ENCODE peak calls at places on chromosome 10, in four cellular contexts. One of them, this sample, is unnamed.

GRCh38 chr10:89783406-89783805 is 82.0 kb downstream of the KIF20B start:
- DNase-seq in Right ventricle myocardium superior: no peak
- DNase-seq in RKO: no peak
- DNase-seq in mucosa of gallbladder: no peak
- DNase-seq in this sample: no peak

GRCh38 chr10:5965266-5965665 is 12.1 kb downstream of the IL15RA start:
- DNase-seq in Right ventricle myocardium superior: no peak
- DNase-seq in RKO: no peak
- DNase-seq in mucosa of gallbladder: peak
- DNase-seq in this sample: no peak

GRCh38 chr10:613217-613616 is 76.3 kb downstream of the DIP2C start:
- DNase-seq in Right ventricle myocardium superior: no peak
- DNase-seq in RKO: no peak
- DNase-seq in mucosa of gallbladder: peak
- DNase-seq in this sample: no peak

GRCh38 chr10:54703086-54703485 is 97.9 kb downstream of the PCDH15 start:
- DNase-seq in Right ventricle myocardium superior: no peak
- DNase-seq in RKO: no peak
- DNase-seq in mucosa of gallbladder: no peak
- DNase-seq in this sample: no peak

GRCh38 chr10:101857802-101858476 is 14.3 kb upstream of the KCNIP2 start:
- DNase-seq in Right ventricle myocardium superior: no peak
- DNase-seq in RKO: no peak
- DNase-seq in mucosa of gallbladder: no peak
- DNase-seq in this sample: no peak

GRCh38 chr10:89556590-89556989 is 21.2 kb upstream of the SLC16A12 start:
- DNase-seq in Right ventricle myocardium superior: no peak
- DNase-seq in RKO: no peak
- DNase-seq in mucosa of gallbladder: no peak
- DNase-seq in this sample: no peak

GRCh38 chr10:104277785-104278184 is 8.8 kb downstream of the GSTO2 start:
- DNase-seq in Right ventricle myocardium superior: no peak
- DNase-seq in RKO: no peak
- DNase-seq in mucosa of gallbladder: peak
- DNase-seq in this sample: no peak

GRCh38 chr10:119670717-119671116 is 19.5 kb downstream of the BAG3 start:
- DNase-seq in Right ventricle myocardium superior: no peak
- DNase-seq in RKO: no peak
- DNase-seq in mucosa of gallbladder: no peak
- DNase-seq in this sample: no peak

GRCh38 chr10:90652519-90652918 is 205.3 kb downstream of the HTR7 start:
- DNase-seq in Right ventricle myocardium superior: no peak
- DNase-seq in RKO: peak
- DNase-seq in mucosa of gallbladder: no peak
- DNase-seq in this sample: no peak

GRCh38 chr10:77504870-77505257 is 132.7 kb downstream of the KCNMA1 start:
- DNase-seq in Right ventricle myocardium superior: no peak
- DNase-seq in RKO: peak
- DNase-seq in mucosa of gallbladder: no peak
- DNase-seq in this sample: peak

GRCh38 chr10:12048547-12048946 is 5.9 kb upstream of the UPF2 start:
- DNase-seq in Right ventricle myocardium superior: no peak
- DNase-seq in RKO: no peak
- DNase-seq in mucosa of gallbladder: no peak
- DNase-seq in this sample: no peak

GRCh38 chr10:35640474-35640873 is 1.6 kb downstream of the FZD8 start:
- DNase-seq in Right ventricle myocardium superior: peak
- DNase-seq in RKO: no peak
- DNase-seq in mucosa of gallbladder: peak
- DNase-seq in this sample: peak

GRCh38 chr10:96089116-96089515 is 41.0 kb upstream of the ZNF518A start:
- DNase-seq in Right ventricle myocardium superior: no peak
- DNase-seq in RKO: no peak
- DNase-seq in mucosa of gallbladder: no peak
- DNase-seq in this sample: no peak

GRCh38 chr10:69348824-69349541 is 67.7 kb downstream of the TACR2 start:
- DNase-seq in Right ventricle myocardium superior: peak
- DNase-seq in RKO: peak
- DNase-seq in mucosa of gallbladder: no peak
- DNase-seq in this sample: no peak

GRCh38 chr10:124677871-124678565 is 66.2 kb downstream of the FAM53B start:
- DNase-seq in Right ventricle myocardium superior: peak
- DNase-seq in RKO: no peak
- DNase-seq in mucosa of gallbladder: no peak
- DNase-seq in this sample: no peak

GRCh38 chr10:46523119-46523880 is 33.2 kb downstream of the GPRIN2 start:
- DNase-seq in Right ventricle myocardium superior: no peak
- DNase-seq in RKO: no peak
- DNase-seq in mucosa of gallbladder: peak
- DNase-seq in this sample: no peak

GRCh38 chr10:47175181-47176080 is 124.6 kb upstream of the GDF10 start:
- DNase-seq in Right ventricle myocardium superior: no peak
- DNase-seq in RKO: no peak
- DNase-seq in mucosa of gallbladder: no peak
- DNase-seq in this sample: peak

GRCh38 chr10:1206601-1207000 is 150.4 kb downstream of the WDR37 start:
- DNase-seq in Right ventricle myocardium superior: no peak
- DNase-seq in RKO: no peak
- DNase-seq in mucosa of gallbladder: no peak
- DNase-seq in this sample: no peak

GRCh38 chr10:69512901-69513300 is 60.3 kb downstream of the NEUROG3 start:
- DNase-seq in Right ventricle myocardium superior: no peak
- DNase-seq in RKO: no peak
- DNase-seq in mucosa of gallbladder: no peak
- DNase-seq in this sample: no peak

GRCh38 chr10:6134099-6134880 is 45.5 kb downstream of the RBM17 start:
- DNase-seq in Right ventricle myocardium superior: no peak
- DNase-seq in RKO: no peak
- DNase-seq in mucosa of gallbladder: no peak
- DNase-seq in this sample: no peak

GRCh38 chr10:60962946-60963345 is 19.0 kb upstream of the RHOBTB1 start:
- DNase-seq in Right ventricle myocardium superior: no peak
- DNase-seq in RKO: no peak
- DNase-seq in mucosa of gallbladder: no peak
- DNase-seq in this sample: no peak

GRCh38 chr10:75508239-75508813 is 76.9 kb downstream of the LRMDA start:
- DNase-seq in Right ventricle myocardium superior: no peak
- DNase-seq in RKO: peak
- DNase-seq in mucosa of gallbladder: no peak
- DNase-seq in this sample: no peak

GRCh38 chr10:97184971-97185325 is 811 bp downstream of the SLIT1 start:
- DNase-seq in Right ventricle myocardium superior: no peak
- DNase-seq in RKO: no peak
- DNase-seq in mucosa of gallbladder: no peak
- DNase-seq in this sample: no peak

GRCh38 chr10:99854860-99855259 is 72.4 kb downstream of the ABCC2 start:
- DNase-seq in Right ventricle myocardium superior: no peak
- DNase-seq in RKO: peak
- DNase-seq in mucosa of gallbladder: peak
- DNase-seq in this sample: peak

GRCh38 chr10:81838950-81839349 is 36.0 kb upstream of the NRG3 start:
- DNase-seq in Right ventricle myocardium superior: no peak
- DNase-seq in RKO: no peak
- DNase-seq in mucosa of gallbladder: no peak
- DNase-seq in this sample: peak

GRCh38 chr10:87626422-87626892 is 33.2 kb upstream of the PAPSS2 start:
- DNase-seq in Right ventricle myocardium superior: no peak
- DNase-seq in RKO: no peak
- DNase-seq in mucosa of gallbladder: no peak
- DNase-seq in this sample: no peak

GRCh38 chr10:13989616-13990015 is 341.1 kb downstream of the FRMD4A start:
- DNase-seq in Right ventricle myocardium superior: no peak
- DNase-seq in RKO: no peak
- DNase-seq in mucosa of gallbladder: no peak
- DNase-seq in this sample: no peak

GRCh38 chr10:49170632-49171325 is 17.4 kb downstream of the TMEM273 start:
- DNase-seq in Right ventricle myocardium superior: no peak
- DNase-seq in RKO: no peak
- DNase-seq in mucosa of gallbladder: no peak
- DNase-seq in this sample: no peak

GRCh38 chr10:30353851-30354250 is 4.8 kb upstream of the MTPAP start:
- DNase-seq in Right ventricle myocardium superior: no peak
- DNase-seq in RKO: peak
- DNase-seq in mucosa of gallbladder: no peak
- DNase-seq in this sample: no peak

GRCh38 chr10:53107711-53108110 is 335.1 kb upstream of the MBL2 start:
- DNase-seq in Right ventricle myocardium superior: no peak
- DNase-seq in RKO: no peak
- DNase-seq in mucosa of gallbladder: no peak
- DNase-seq in this sample: no peak

GRCh38 chr10:12235796-12236195 is 39.8 kb downstream of the CDC123 start:
- DNase-seq in Right ventricle myocardium superior: no peak
- DNase-seq in RKO: no peak
- DNase-seq in mucosa of gallbladder: no peak
- DNase-seq in this sample: no peak

GRCh38 chr10:3389093-3389492 is 216.5 kb upstream of the PITRM1 start:
- DNase-seq in Right ventricle myocardium superior: no peak
- DNase-seq in RKO: no peak
- DNase-seq in mucosa of gallbladder: no peak
- DNase-seq in this sample: no peak

GRCh38 chr10:8052344-8052969 is 2.0 kb upstream of the GATA3 start:
- DNase-seq in Right ventricle myocardium superior: no peak
- DNase-seq in RKO: no peak
- DNase-seq in mucosa of gallbladder: no peak
- DNase-seq in this sample: no peak

GRCh38 chr10:62492012-62492869 is 118.1 kb downstream of the ZNF365 start:
- DNase-seq in Right ventricle myocardium superior: no peak
- DNase-seq in RKO: peak
- DNase-seq in mucosa of gallbladder: no peak
- DNase-seq in this sample: no peak

GRCh38 chr10:44293842-44294241 is 91.1 kb downstream of the CXCL12 start:
- DNase-seq in Right ventricle myocardium superior: peak
- DNase-seq in RKO: no peak
- DNase-seq in mucosa of gallbladder: peak
- DNase-seq in this sample: no peak

GRCh38 chr10:34286136-34286739 is 528.9 kb downstream of the PARD3 start:
- DNase-seq in Right ventricle myocardium superior: no peak
- DNase-seq in RKO: peak
- DNase-seq in mucosa of gallbladder: no peak
- DNase-seq in this sample: no peak